ENCODE peak calls at places on chromosomes 13 and 19, in eight cellular contexts. J, R, A, U, O, F, Z and C are unnamed samples.
A peak's percentile ranks its signal among the peaks of the same experiment; 100 is the strongest.

GRCh38 chr19:46977548-46977947 is 42.1 kb upstream of the NPAS1 start:
- DNase-seq in J (no peak), R (no peak), A (no peak), U (no peak), O (no peak), F (no peak), Z (no peak), C (no peak)

GRCh38 chr19:2371656-2372055 is 11.6 kb downstream of the TMPRSS9 start:
- DNase-seq in J (no peak), R (no peak), A (no peak), U (no peak), O (no peak), F (no peak), Z (no peak), C (no peak)

GRCh38 chr19:17405250-17406038 is at the start of gene BST2:
- DNase-seq in J (peak; percentile 76), R (peak; percentile 20), A (peak; percentile 64), U (no peak), O (peak; percentile 80), F (no peak), Z (peak; percentile 16), C (no peak)

GRCh38 chr13:39565036-39565949 is 37.7 kb downstream of the LHFPL6 start:
- DNase-seq in J (peak; percentile 65), R (no peak), A (no peak), U (no peak), O (peak; percentile 63), F (no peak), Z (no peak), C (peak; percentile 30)

GRCh38 chr19:21482863-21483276 is 22.5 kb upstream of the ZNF429 start:
- DNase-seq in J (peak; percentile 88), R (no peak), A (peak; percentile 31), U (no peak), O (no peak), F (peak; percentile 52), Z (peak; percentile 40), C (no peak)

GRCh38 chr19:17105548-17105947 is 30.0 kb downstream of the MYO9B start:
- DNase-seq in J (no peak), R (no peak), A (no peak), U (no peak), O (no peak), F (no peak), Z (no peak), C (no peak)

GRCh38 chr19:42325896-42326771 is 699 bp downstream of the MEGF8 start:
- DNase-seq in J (no peak), R (no peak), A (no peak), U (no peak), O (no peak), F (no peak), Z (peak; percentile 12), C (peak; percentile 60)

GRCh38 chr13:78650725-78651083 is 8.3 kb downstream of the OBI1 start:
- DNase-seq in J (no peak), R (no peak), A (no peak), U (no peak), O (no peak), F (no peak), Z (no peak), C (no peak)

GRCh38 chr13:31426395-31426794 is 226.6 kb downstream of the B3GLCT start:
- DNase-seq in J (no peak), R (no peak), A (no peak), U (no peak), O (no peak), F (no peak), Z (no peak), C (no peak)

GRCh38 chr19:7739211-7739752 is 7.4 kb upstream of the CLEC4G start:
- DNase-seq in J (no peak), R (no peak), A (no peak), U (no peak), O (no peak), F (no peak), Z (no peak), C (no peak)
- TF ChIP-seq CTCF in J (no peak), R (no peak), A (no peak), U (no peak), O (no peak), F (no peak), Z (no peak), C (no peak)

DNA sequence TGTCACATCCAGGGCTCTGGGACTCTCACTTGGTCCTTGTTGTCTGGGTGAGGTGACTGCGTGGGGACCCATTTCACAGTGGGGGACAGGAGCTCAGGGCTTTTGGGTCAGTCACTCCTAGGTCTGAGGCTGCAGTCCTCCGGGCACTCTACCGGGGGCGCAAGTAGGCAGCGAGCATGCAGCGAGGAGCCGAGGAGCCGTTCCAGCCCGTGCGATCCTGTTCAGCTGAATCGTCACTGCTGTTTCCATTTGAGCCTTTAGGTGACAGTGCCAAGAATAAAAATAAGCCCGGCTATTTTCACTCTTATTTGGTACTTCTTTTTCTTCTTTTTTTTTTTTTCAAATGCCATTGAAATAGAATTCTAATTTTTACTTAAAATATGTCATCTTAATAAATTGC is 126.5 kb downstream of the ZNF536 start:
- DNase-seq in J (no peak), R (no peak), A (no peak), U (no peak), O (no peak), F (peak; percentile 70), Z (no peak), C (no peak)
- TF ChIP-seq CTCF in J (no peak), R (no peak), A (no peak), U (peak; percentile 28), O (no peak), F (peak; percentile 33), Z (no peak), C (no peak)

DNA sequence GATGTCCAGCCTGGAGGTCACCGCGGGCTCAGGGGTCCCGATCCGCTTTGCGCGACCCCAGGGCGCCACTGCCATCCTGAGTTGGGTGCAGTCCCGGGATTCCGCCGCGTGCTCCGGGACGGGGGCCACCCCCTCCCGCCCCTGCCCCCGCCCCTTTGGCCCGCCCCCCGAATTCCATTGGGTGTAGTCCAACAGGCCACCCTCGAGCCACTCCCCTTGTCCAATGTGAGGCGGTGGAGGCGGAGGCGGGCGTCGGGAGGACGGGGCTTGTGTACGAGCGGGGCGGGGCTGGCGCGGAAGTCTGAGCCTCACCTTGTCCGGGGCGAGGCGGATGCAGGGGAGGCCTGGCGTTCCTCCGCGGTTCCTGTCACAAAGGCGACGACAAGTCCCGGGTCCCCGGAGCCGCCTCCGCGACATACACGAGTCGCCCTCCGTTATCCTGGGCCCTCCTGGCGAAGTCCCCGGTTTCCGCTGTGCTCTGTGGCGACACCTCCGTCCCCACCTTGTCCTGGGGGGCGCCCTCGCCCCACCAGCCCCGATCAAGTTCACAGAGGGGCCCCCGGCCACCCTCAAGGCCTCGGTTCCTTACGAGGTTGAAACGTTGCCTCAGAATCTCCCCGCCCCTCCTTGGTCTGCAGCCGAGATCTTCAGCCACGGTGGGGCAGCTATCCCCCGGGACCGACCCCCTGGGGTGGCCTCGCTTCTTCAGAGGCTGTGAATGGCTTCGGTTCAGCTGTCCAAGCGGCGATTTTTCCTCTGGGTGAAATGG is 1.2 kb downstream of the LDLR start:
- DNase-seq in J (peak; percentile 99), R (peak; percentile 97), A (peak; percentile 99), U (peak; percentile 90), O (peak; percentile 99), F (peak; percentile 95), Z (peak; percentile 99), C (peak; percentile 95)
- TF ChIP-seq CTCF in J (no peak), R (no peak), A (no peak), U (no peak), O (no peak), F (no peak), Z (no peak), C (no peak)

GRCh38 chr13:74136089-74136658 is 2.0 kb upstream of the KLF12 start:
- DNase-seq in J (peak; percentile 68), R (no peak), A (no peak), U (peak; percentile 25), O (no peak), F (peak; percentile 53), Z (peak; percentile 7), C (no peak)
- TF ChIP-seq CTCF in J (no peak), R (no peak), A (no peak), U (no peak), O (no peak), F (no peak), Z (no peak), C (no peak)

GRCh38 chr19:489418-490196 is 6.7 kb upstream of the MADCAM1 start:
- DNase-seq in J (no peak), R (no peak), A (no peak), U (no peak), O (no peak), F (no peak), Z (no peak), C (no peak)
- TF ChIP-seq CTCF in J (no peak), R (no peak), A (no peak), U (no peak), O (no peak), F (no peak), Z (no peak), C (no peak)

GRCh38 chr13:85241045-85241444 is 558.2 kb downstream of the SLITRK6 start:
- DNase-seq in J (no peak), R (no peak), A (no peak), U (no peak), O (no peak), F (no peak), Z (peak; percentile 64), C (no peak)
- TF ChIP-seq CTCF in J (no peak), R (no peak), A (no peak), U (no peak), O (no peak), F (no peak), Z (no peak), C (no peak)

GRCh38 chr13:84870190-84870589 is 929.0 kb downstream of the SLITRK6 start:
- DNase-seq in J (no peak), R (no peak), A (no peak), U (no peak), O (peak; percentile 40), F (no peak), Z (no peak), C (no peak)
- TF ChIP-seq CTCF in J (no peak), R (no peak), A (no peak), U (peak; percentile 24), O (peak; percentile 42), F (no peak), Z (no peak), C (no peak)

DNA sequence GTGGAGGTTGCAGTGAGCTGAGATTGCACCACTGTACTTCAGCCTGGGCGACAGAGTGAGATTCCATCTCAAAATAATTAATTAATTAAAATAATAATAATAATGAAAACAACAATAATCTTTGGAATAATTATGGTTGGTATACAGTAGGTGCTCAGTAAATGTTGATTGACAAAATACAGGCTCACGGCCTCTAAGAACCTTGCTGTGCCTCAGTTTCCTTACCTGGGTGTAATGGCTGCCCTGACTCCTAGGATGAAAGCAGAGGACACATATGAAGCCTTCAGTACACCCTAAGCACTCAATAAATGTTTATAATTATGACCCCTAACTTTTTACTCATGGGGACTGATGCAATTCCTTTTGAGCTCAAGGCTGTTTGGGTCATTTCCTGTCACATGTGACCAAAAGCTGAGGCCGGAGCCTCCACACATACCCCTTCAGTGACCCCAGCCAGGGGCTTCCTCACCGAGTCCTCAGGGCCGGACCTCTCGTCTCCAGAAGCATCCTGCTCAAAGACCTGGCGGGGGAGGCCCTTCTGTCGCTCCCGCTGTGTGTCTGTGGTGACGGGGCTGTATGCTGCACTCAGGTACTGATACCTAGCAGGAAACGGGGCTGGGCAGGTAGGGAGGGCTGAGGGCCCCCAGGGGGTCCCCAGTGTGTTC is 10.5 kb downstream of the DOCK6 start:
- DNase-seq in J (no peak), R (no peak), A (no peak), U (no peak), O (no peak), F (no peak), Z (no peak), C (no peak)
- TF ChIP-seq CTCF in J (no peak), R (no peak), A (no peak), U (no peak), O (no peak), F (no peak), Z (no peak), C (no peak)

GRCh38 chr19:18919086-18919894 is at the start of the genes COPE and DDX49:
- DNase-seq in J (peak; percentile 100), R (peak; percentile 97), A (peak; percentile 100), U (peak; percentile 84), O (peak; percentile 98), F (peak; percentile 100), Z (peak; percentile 99), C (peak; percentile 90)
- TF ChIP-seq CTCF in J (no peak), R (no peak), A (no peak), U (no peak), O (no peak), F (peak; percentile 41), Z (no peak), C (no peak)